ENCODE peak calls at places on chromosomes 4 and X, in five cellular contexts. X, Y, A, N and U are unnamed samples.

GRCh38 chr4:151099976-151100417 is 569 bp downstream of the RPS3A start:
- DNase-seq in X (no peak), Y (peak), A (no peak), N (peak), U (no peak)

GRCh38 chr4:126023946-126024345 is 709.2 kb downstream of the FAT4 start:
- DNase-seq in X (no peak), Y (peak), A (no peak), N (peak), U (no peak)

GRCh38 chrX:144627947-144628346 is 619.4 kb upstream of the SPANXN1 start:
- DNase-seq in X (no peak), Y (no peak), A (no peak), N (no peak), U (no peak)

GRCh38 chr4:110049951-110050925 is 137.6 kb downstream of the EGF start:
- DNase-seq in X (no peak), Y (peak), A (no peak), N (peak), U (peak)

GRCh38 chrX:34778961-34779360 is 121.9 kb upstream of the TMEM47 start:
- DNase-seq in X (no peak), Y (peak), A (no peak), N (peak), U (no peak)

GRCh38 chrX:153768311-153769157 is 4.5 kb downstream of the PLXNB3 start:
- DNase-seq in X (no peak), Y (no peak), A (no peak), N (no peak), U (no peak)

GRCh38 chrX:71440401-71440800 is 74.2 kb downstream of the TAF1 start:
- DNase-seq in X (no peak), Y (no peak), A (no peak), N (no peak), U (no peak)

GRCh38 chr4:82921795-82922194 is 21.3 kb downstream of the THAP9 start:
- DNase-seq in X (no peak), Y (no peak), A (no peak), N (no peak), U (no peak)

GRCh38 chr4:36337665-36338064 is 56.2 kb downstream of the DTHD1 start:
- DNase-seq in X (no peak), Y (no peak), A (no peak), N (no peak), U (no peak)

GRCh38 chr4:88158038-88158359 is 440 bp downstream of the ABCG2 start:
- DNase-seq in X (no peak), Y (no peak), A (no peak), N (no peak), U (no peak)

GRCh38 chr4:113008726-113009125 is 40.7 kb upstream of the ANK2 start:
- DNase-seq in X (no peak), Y (no peak), A (no peak), N (no peak), U (peak)

GRCh38 chr4:72817012-72817411 is 248.0 kb upstream of the ADAMTS3 start:
- DNase-seq in X (no peak), Y (peak), A (peak), N (peak), U (no peak)

GRCh38 chrX:69182818-69183375 is 17.6 kb upstream of the PJA1 start:
- DNase-seq in X (no peak), Y (peak), A (no peak), N (no peak), U (no peak)

GRCh38 chr4:154491341-154491679 is 289 bp downstream of the DCHS2 start:
- DNase-seq in X (no peak), Y (peak), A (no peak), N (peak), U (no peak)

GRCh38 chrX:2902841-2903240 is 26.3 kb downstream of the ARSD start:
- DNase-seq in X (no peak), Y (no peak), A (no peak), N (no peak), U (no peak)

GRCh38 chr4:5984843-5985242 is 33.4 kb downstream of the C4orf50 start:
- DNase-seq in X (no peak), Y (no peak), A (no peak), N (no peak), U (no peak)

GRCh38 chr4:186622788-186623464 is 67.6 kb upstream of the MTNR1A start:
- DNase-seq in X (no peak), Y (peak), A (no peak), N (peak), U (no peak)

GRCh38 chrX:120604359-120604782 is 470 bp downstream of the MCTS1 start:
- DNase-seq in X (no peak), Y (peak), A (no peak), N (peak), U (no peak)

GRCh38 chrX:38260231-38260630 is 39.6 kb upstream of the SRPX start:
- DNase-seq in X (no peak), Y (no peak), A (no peak), N (peak), U (no peak)

GRCh38 chr4:118076958-118077766 is 42.9 kb downstream of the NDST3 start:
- DNase-seq in X (no peak), Y (peak), A (no peak), N (peak), U (peak)

GRCh38 chrX:82029571-82030218 is 827.8 kb downstream of the SH3BGRL start:
- DNase-seq in X (no peak), Y (no peak), A (no peak), N (no peak), U (no peak)

GRCh38 chrX:152913915-152914314 is 16.0 kb downstream of the ZNF185 start:
- DNase-seq in X (no peak), Y (no peak), A (no peak), N (no peak), U (no peak)

GRCh38 chrX:76279007-76279406 is 106.1 kb downstream of the PBDC1 start:
- DNase-seq in X (no peak), Y (peak), A (peak), N (peak), U (peak)

GRCh38 chr4:19689511-19689910 is 562.2 kb upstream of the SLIT2 start:
- DNase-seq in X (no peak), Y (peak), A (no peak), N (peak), U (no peak)

GRCh38 chr4:82372502-82372873 is 1.3 kb downstream of the HNRNPD start:
- DNase-seq in X (no peak), Y (peak), A (no peak), N (peak), U (peak)

GRCh38 chr4:2812985-2813384 is 20.1 kb downstream of the SH3BP2 start:
- DNase-seq in X (no peak), Y (no peak), A (peak), N (peak), U (no peak)

GRCh38 chr4:7206856-7207567 is 14.7 kb downstream of the SORCS2 start:
- DNase-seq in X (no peak), Y (peak), A (no peak), N (peak), U (peak)

GRCh38 chrX:18702362-18703195 is 4.9 kb upstream of the PPEF1 start:
- DNase-seq in X (no peak), Y (peak), A (no peak), N (peak), U (no peak)

GRCh38 chr4:115054836-115055235 is 58.6 kb downstream of the NDST4 start:
- DNase-seq in X (no peak), Y (no peak), A (no peak), N (no peak), U (no peak)

GRCh38 chr4:140071043-140071442 is 82.9 kb downstream of the MAML3 start:
- DNase-seq in X (no peak), Y (no peak), A (no peak), N (no peak), U (no peak)

GRCh38 chr4:34181891-34182290 is 2062.4 kb downstream of the ARAP2 start:
- DNase-seq in X (no peak), Y (peak), A (no peak), N (peak), U (no peak)

GRCh38 chr4:168612435-168613139 is 115.7 kb downstream of the PALLD start:
- DNase-seq in X (no peak), Y (peak), A (no peak), N (peak), U (no peak)